ENCODE peak calls at places on chromosomes 16 and 17, in five cellular contexts. One of them, this sample, is unnamed.

GRCh38 chr16:88303405-88303804 is 79.4 kb upstream of the ZNF469 start:
- DNase-seq in stomach: no peak
- DNase-seq in vagina: no peak
- DNase-seq in breast epithelium: no peak
- DNase-seq in HCT116: no peak
- DNase-seq in this sample: no peak

GRCh38 chr17:76725580-76726230 is 701 bp downstream of the JMJD6 start:
- DNase-seq in stomach: peak; percentile 73
- DNase-seq in vagina: no peak
- DNase-seq in breast epithelium: peak; percentile 70
- DNase-seq in HCT116: no peak
- DNase-seq in this sample: peak; percentile 81

GRCh38 chr17:76408037-76408849 is 23.8 kb downstream of the SPHK1 start:
- DNase-seq in stomach: peak; percentile 85
- DNase-seq in vagina: no peak
- DNase-seq in breast epithelium: peak; percentile 74
- DNase-seq in HCT116: peak; percentile 42
- DNase-seq in this sample: no peak

GRCh38 chr16:27230562-27230991 is 27.3 kb downstream of the KDM8 start:
- DNase-seq in stomach: peak; percentile 76
- DNase-seq in vagina: no peak
- DNase-seq in breast epithelium: no peak
- DNase-seq in HCT116: no peak
- DNase-seq in this sample: no peak

GRCh38 chr17:62933986-62934385 is 32.0 kb upstream of the TANC2 start:
- DNase-seq in stomach: no peak
- DNase-seq in vagina: no peak
- DNase-seq in breast epithelium: no peak
- DNase-seq in HCT116: no peak
- DNase-seq in this sample: no peak

GRCh38 chr16:3175157-3176153 is 12.5 kb upstream of the OR1F1 start:
- DNase-seq in stomach: no peak
- DNase-seq in vagina: no peak
- DNase-seq in breast epithelium: no peak
- DNase-seq in HCT116: peak; percentile 80
- DNase-seq in this sample: no peak

GRCh38 chr16:22420606-22421135 is 46.3 kb upstream of the CDR2 start:
- DNase-seq in stomach: no peak
- DNase-seq in vagina: no peak
- DNase-seq in breast epithelium: no peak
- DNase-seq in HCT116: no peak
- DNase-seq in this sample: no peak

GRCh38 chr17:5588584-5588983 is 4.3 kb upstream of the NLRP1 start:
- DNase-seq in stomach: no peak
- DNase-seq in vagina: no peak
- DNase-seq in breast epithelium: no peak
- DNase-seq in HCT116: no peak
- DNase-seq in this sample: no peak

GRCh38 chr17:69651921-69652320 is 237.4 kb downstream of the MAP2K6 start:
- DNase-seq in stomach: no peak
- DNase-seq in vagina: no peak
- DNase-seq in breast epithelium: no peak
- DNase-seq in HCT116: no peak
- DNase-seq in this sample: no peak

GRCh38 chr16:4689091-4689671 is 4.2 kb upstream of the NUDT16L1 start:
- DNase-seq in stomach: no peak
- DNase-seq in vagina: no peak
- DNase-seq in breast epithelium: no peak
- DNase-seq in HCT116: no peak
- DNase-seq in this sample: no peak

GRCh38 chr17:36939059-36939943 is 2.0 kb downstream of the LHX1 start:
- DNase-seq in stomach: no peak
- DNase-seq in vagina: no peak
- DNase-seq in breast epithelium: no peak
- DNase-seq in HCT116: no peak
- DNase-seq in this sample: no peak

GRCh38 chr16:27241658-27242057 is 26.9 kb downstream of the NSMCE1 start:
- DNase-seq in stomach: peak; percentile 10
- DNase-seq in vagina: peak; percentile 72
- DNase-seq in breast epithelium: no peak
- DNase-seq in HCT116: no peak
- DNase-seq in this sample: peak; percentile 43

GRCh38 chr16:65662236-65662635 is 540.4 kb upstream of the CDH11 start:
- DNase-seq in stomach: no peak
- DNase-seq in vagina: no peak
- DNase-seq in breast epithelium: no peak
- DNase-seq in HCT116: no peak
- DNase-seq in this sample: no peak

GRCh38 chr16:65658339-65659275 is 536.7 kb upstream of the CDH11 start:
- DNase-seq in stomach: no peak
- DNase-seq in vagina: no peak
- DNase-seq in breast epithelium: no peak
- DNase-seq in HCT116: no peak
- DNase-seq in this sample: no peak

GRCh38 chr16:65661451-65661850 is 539.6 kb upstream of the CDH11 start:
- DNase-seq in stomach: no peak
- DNase-seq in vagina: no peak
- DNase-seq in breast epithelium: no peak
- DNase-seq in HCT116: no peak
- DNase-seq in this sample: no peak

GRCh38 chr16:65657556-65657955 is 535.7 kb upstream of the CDH11 start:
- DNase-seq in stomach: no peak
- DNase-seq in vagina: no peak
- DNase-seq in breast epithelium: no peak
- DNase-seq in HCT116: no peak
- DNase-seq in this sample: no peak

GRCh38 chr16:65660390-65660789 is 538.5 kb upstream of the CDH11 start:
- DNase-seq in stomach: no peak
- DNase-seq in vagina: no peak
- DNase-seq in breast epithelium: no peak
- DNase-seq in HCT116: no peak
- DNase-seq in this sample: no peak
- H3K4me1 ChIP-seq in stomach: no peaks in the 10 kb centered on the region
- H3K4me1 ChIP-seq in vagina: peaks cover 15% of the 10 kb centered on the region
- H3K4me1 ChIP-seq in breast epithelium: no peaks in the 10 kb centered on the region
- H3K4me1 ChIP-seq in HCT116: no peaks in the 10 kb centered on the region
- H3K4me1 ChIP-seq in this sample: peaks cover 14% of the 10 kb centered on the region

DNA sequence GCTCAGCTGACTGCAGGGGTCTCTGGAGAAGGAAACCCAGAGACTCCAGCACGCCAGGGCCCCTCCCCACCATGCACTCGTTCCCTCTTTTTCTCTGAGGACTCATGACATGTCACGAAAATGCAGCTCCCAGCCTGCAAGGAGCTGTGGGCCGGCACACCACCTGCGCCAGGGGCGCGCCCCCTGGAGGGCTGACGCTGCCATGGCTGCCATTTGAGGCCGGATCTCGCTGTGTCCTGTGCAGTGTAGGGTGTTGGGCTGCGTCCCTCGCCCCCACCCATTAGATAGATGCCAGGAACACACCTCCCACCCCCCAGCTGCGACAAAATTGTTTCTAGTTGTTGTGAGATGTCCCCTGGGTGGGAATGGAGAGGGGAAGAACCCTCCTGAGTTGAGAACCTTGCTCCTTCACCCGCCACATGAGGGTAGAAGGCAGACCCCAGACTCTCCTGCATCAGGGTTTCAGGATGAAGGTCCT is 8.2 kb downstream of the SYNGR2 start:
- DNase-seq in stomach: peak; percentile 84
- DNase-seq in vagina: no peak
- DNase-seq in breast epithelium: no peak
- DNase-seq in HCT116: no peak
- DNase-seq in this sample: peak; percentile 78
- TF ChIP-seq POLR2AphosphoS5 in stomach: no peak
- TF ChIP-seq POLR2AphosphoS5 in vagina: peak; percentile 19
- TF ChIP-seq POLR2AphosphoS5 in breast epithelium: no peak
- TF ChIP-seq POLR2AphosphoS5 in HCT116: peak; percentile 50
- TF ChIP-seq POLR2AphosphoS5 in this sample: no peak

DNA sequence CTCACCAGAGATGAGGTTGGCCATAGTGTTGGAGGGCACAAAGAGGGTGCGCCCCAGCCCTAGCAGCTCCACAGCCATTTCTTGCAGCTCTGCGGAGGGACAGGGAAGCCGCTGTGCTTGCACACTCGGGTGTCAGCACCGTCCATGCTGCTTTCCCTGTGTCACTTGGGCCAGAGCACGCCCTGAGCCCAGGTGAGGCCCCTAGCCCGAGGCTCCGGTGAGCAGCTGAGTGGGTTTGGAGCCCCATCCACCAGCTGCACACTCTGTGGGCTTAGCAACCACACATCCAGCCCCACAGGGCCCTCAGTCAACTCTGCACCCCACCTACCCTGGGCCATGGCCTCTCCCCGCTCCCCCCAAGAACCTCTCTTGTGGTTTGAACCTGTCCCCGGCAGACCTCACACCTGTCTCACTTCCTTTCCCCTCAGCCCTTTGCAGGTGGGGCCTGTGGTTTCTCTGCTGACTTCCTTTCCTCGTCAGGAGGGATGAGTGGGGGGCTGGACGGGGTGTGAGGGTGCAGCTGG is 20.7 kb downstream of the TMEM235 start:
- DNase-seq in stomach: peak; percentile 37
- DNase-seq in vagina: no peak
- DNase-seq in breast epithelium: no peak
- DNase-seq in HCT116: no peak
- DNase-seq in this sample: no peak
- H3K4me1 ChIP-seq in stomach: peaks cover 40% of the 10 kb centered on the region
- H3K4me1 ChIP-seq in vagina: peaks cover 25% of the 10 kb centered on the region
- H3K4me1 ChIP-seq in breast epithelium: no peaks in the 10 kb centered on the region
- H3K4me1 ChIP-seq in HCT116: peaks cover 5% of the 10 kb centered on the region
- H3K4me1 ChIP-seq in this sample: peaks cover 27% of the 10 kb centered on the region

GRCh38 chr16:82152641-82153094 is 17.4 kb downstream of the MPHOSPH6 start:
- DNase-seq in stomach: no peak
- DNase-seq in vagina: no peak
- DNase-seq in breast epithelium: no peak
- DNase-seq in HCT116: no peak
- DNase-seq in this sample: no peak
- TF ChIP-seq POLR2AphosphoS5 in stomach: no peak
- TF ChIP-seq POLR2AphosphoS5 in vagina: no peak
- TF ChIP-seq POLR2AphosphoS5 in breast epithelium: no peak
- TF ChIP-seq POLR2AphosphoS5 in HCT116: no peak
- TF ChIP-seq POLR2AphosphoS5 in this sample: no peak

GRCh38 chr17:42005128-42005527 is 12.1 kb downstream of the DNAJC7 start:
- DNase-seq in stomach: no peak
- DNase-seq in vagina: no peak
- DNase-seq in breast epithelium: no peak
- DNase-seq in HCT116: no peak
- DNase-seq in this sample: no peak
- H3K4me1 ChIP-seq in stomach: peaks cover 78% of the 10 kb centered on the region
- H3K4me1 ChIP-seq in vagina: peaks cover 36% of the 10 kb centered on the region
- H3K4me1 ChIP-seq in breast epithelium: no peaks in the 10 kb centered on the region
- H3K4me1 ChIP-seq in HCT116: no peaks in the 10 kb centered on the region
- H3K4me1 ChIP-seq in this sample: peaks cover 35% of the 10 kb centered on the region

GRCh38 chr16:65118866-65119265 is 3.0 kb downstream of the CDH11 start:
- DNase-seq in stomach: no peak
- DNase-seq in vagina: no peak
- DNase-seq in breast epithelium: no peak
- DNase-seq in HCT116: no peak
- DNase-seq in this sample: no peak

GRCh38 chr16:65114527-65114926 is 7.3 kb downstream of the CDH11 start:
- DNase-seq in stomach: no peak
- DNase-seq in vagina: no peak
- DNase-seq in breast epithelium: no peak
- DNase-seq in HCT116: no peak
- DNase-seq in this sample: no peak

GRCh38 chr16:65117701-65118448 is 4.0 kb downstream of the CDH11 start:
- DNase-seq in stomach: peak; percentile 43
- DNase-seq in vagina: peak; percentile 90
- DNase-seq in breast epithelium: no peak
- DNase-seq in HCT116: peak; percentile 0
- DNase-seq in this sample: no peak

GRCh38 chr16:65116818-65117430 is 4.9 kb downstream of the CDH11 start:
- DNase-seq in stomach: no peak
- DNase-seq in vagina: no peak
- DNase-seq in breast epithelium: no peak
- DNase-seq in HCT116: no peak
- DNase-seq in this sample: no peak

GRCh38 chr16:65116216-65116615 is 5.6 kb downstream of the CDH11 start:
- DNase-seq in stomach: no peak
- DNase-seq in vagina: no peak
- DNase-seq in breast epithelium: no peak
- DNase-seq in HCT116: no peak
- DNase-seq in this sample: no peak
- TF ChIP-seq POLR2AphosphoS5 in stomach: no peak
- TF ChIP-seq POLR2AphosphoS5 in vagina: no peak
- TF ChIP-seq POLR2AphosphoS5 in breast epithelium: no peak
- TF ChIP-seq POLR2AphosphoS5 in HCT116: no peak
- TF ChIP-seq POLR2AphosphoS5 in this sample: no peak

GRCh38 chr16:56608043-56608875 is at the start of gene MT2A:
- DNase-seq in stomach: peak; percentile 97
- DNase-seq in vagina: peak; percentile 97
- DNase-seq in breast epithelium: peak; percentile 94
- DNase-seq in HCT116: peak; percentile 95
- DNase-seq in this sample: peak; percentile 97
- H3K4me1 ChIP-seq in stomach: peaks cover 57% of the 10 kb centered on the region
- H3K4me1 ChIP-seq in vagina: peaks cover 51% of the 10 kb centered on the region
- H3K4me1 ChIP-seq in breast epithelium: peaks cover 18% of the 10 kb centered on the region
- H3K4me1 ChIP-seq in HCT116: peaks cover 64% of the 10 kb centered on the region
- H3K4me1 ChIP-seq in this sample: peaks cover 67% of the 10 kb centered on the region

DNA sequence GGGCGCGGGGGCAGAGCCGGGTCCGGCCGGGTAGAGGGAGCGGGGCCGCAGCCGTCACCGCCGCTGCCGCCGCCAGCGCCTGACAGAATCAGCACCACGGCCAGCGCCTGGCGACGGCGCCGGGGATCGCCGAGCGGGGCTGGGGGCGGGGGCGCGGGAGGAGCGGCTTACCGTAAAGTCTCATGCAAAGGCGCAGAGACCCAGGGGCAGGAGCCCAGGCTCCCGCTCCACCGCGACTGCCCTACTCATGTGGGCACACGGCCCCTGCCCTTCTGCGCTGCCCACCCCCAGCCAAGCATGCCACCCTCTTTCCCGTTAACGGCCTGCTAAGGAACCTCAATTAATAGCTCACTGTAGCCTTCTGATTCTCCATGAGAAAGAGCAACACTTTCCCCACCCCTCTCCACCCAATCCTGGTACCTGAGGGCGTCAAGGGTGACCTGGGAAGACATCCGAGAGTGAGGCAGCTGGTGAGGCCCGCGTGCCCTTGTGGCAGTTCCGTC is at the start of gene SEZ6:
- DNase-seq in stomach: peak; percentile 74
- DNase-seq in vagina: no peak
- DNase-seq in breast epithelium: peak; percentile 72
- DNase-seq in HCT116: peak; percentile 8
- DNase-seq in this sample: no peak
- TF ChIP-seq POLR2AphosphoS5 in stomach: no peak
- TF ChIP-seq POLR2AphosphoS5 in vagina: no peak
- TF ChIP-seq POLR2AphosphoS5 in breast epithelium: no peak
- TF ChIP-seq POLR2AphosphoS5 in HCT116: no peak
- TF ChIP-seq POLR2AphosphoS5 in this sample: no peak

GRCh38 chr17:64423881-64424280 is 25.0 kb upstream of the MILR1 start:
- DNase-seq in stomach: no peak
- DNase-seq in vagina: no peak
- DNase-seq in breast epithelium: no peak
- DNase-seq in HCT116: no peak
- DNase-seq in this sample: no peak

GRCh38 chr17:64424318-64424717 is 24.6 kb upstream of the MILR1 start:
- DNase-seq in stomach: no peak
- DNase-seq in vagina: no peak
- DNase-seq in breast epithelium: no peak
- DNase-seq in HCT116: no peak
- DNase-seq in this sample: no peak

GRCh38 chr17:64428406-64428805 is 20.5 kb upstream of the MILR1 start:
- DNase-seq in stomach: no peak
- DNase-seq in vagina: no peak
- DNase-seq in breast epithelium: no peak
- DNase-seq in HCT116: no peak
- DNase-seq in this sample: no peak

GRCh38 chr17:64426584-64426983 is 22.3 kb upstream of the MILR1 start:
- DNase-seq in stomach: no peak
- DNase-seq in vagina: no peak
- DNase-seq in breast epithelium: no peak
- DNase-seq in HCT116: no peak
- DNase-seq in this sample: no peak

GRCh38 chr17:64425191-64425590 is 23.7 kb upstream of the MILR1 start:
- DNase-seq in stomach: no peak
- DNase-seq in vagina: no peak
- DNase-seq in breast epithelium: no peak
- DNase-seq in HCT116: no peak
- DNase-seq in this sample: no peak
- H3K4me1 ChIP-seq in stomach: peaks cover 5% of the 10 kb centered on the region
- H3K4me1 ChIP-seq in vagina: peaks cover 10% of the 10 kb centered on the region
- H3K4me1 ChIP-seq in breast epithelium: no peaks in the 10 kb centered on the region
- H3K4me1 ChIP-seq in HCT116: peaks cover 3% of the 10 kb centered on the region
- H3K4me1 ChIP-seq in this sample: no peaks in the 10 kb centered on the region